ENCODE peak calls at places on chromosomes 2 and 18, in ten cellular contexts. P is heart left ventricle; Z is pancreas; K is naive thymus-derived CD4-positive, alpha-beta T cell; I is sigmoid colon; L is K562; E is OCI-LY7; U is HCT116; W is neural progenitor cell; R is aorta. C is an unnamed sample. For H3K4me1 and H3K36me3, the result is how much of the 10 kb centered on the place peaks cover.

GRCh38 chr2:36399050-36399449 is 43.5 kb downstream of the CRIM1 start:
- DNase-seq in I (no peak), Z (no peak), L (no peak), W (no peak), E (no peak), U (no peak), R (no peak), P (no peak), K (no peak), C (no peak)

GRCh38 chr2:61471905-61472805 is 1.3 kb upstream of the USP34 start:
- DNase-seq in L (peak), K (peak), E (peak), Z (peak), U (no peak), I (no peak), W (peak), R (no peak), P (no peak), C (peak)

GRCh38 chr2:224816816-224817215 is 100.7 kb upstream of the CCDC195 start:
- DNase-seq in U (peak), E (no peak), K (no peak), W (no peak), Z (no peak), I (no peak), P (no peak), R (no peak), L (no peak), C (no peak)

GRCh38 chr2:107001964-107002696 is 116.2 kb upstream of the ST6GAL2 start:
- DNase-seq in W (no peak), L (no peak), Z (no peak), P (no peak), U (no peak), K (no peak), E (no peak), R (no peak), I (no peak), C (no peak)

GRCh38 chr2:12547771-12548170 is 169.0 kb upstream of the TRIB2 start:
- DNase-seq in K (no peak), P (no peak), U (no peak), W (peak), Z (no peak), E (no peak), I (no peak), R (no peak), L (no peak), C (no peak)

GRCh38 chr2:114222331-114222730 is 220.1 kb upstream of the DPP10 start:
- DNase-seq in E (no peak), I (no peak), Z (no peak), U (no peak), K (no peak), L (no peak), P (no peak), W (no peak), R (no peak), C (no peak)

GRCh38 chr2:46985512-46985911 is 69.9 kb upstream of the MCFD2 start:
- DNase-seq in P (no peak), W (no peak), K (no peak), U (no peak), Z (no peak), I (no peak), L (no peak), R (no peak), E (no peak), C (no peak)

GRCh38 chr2:70083344-70084156 is 3.7 kb upstream of the PCBP1 start:
- DNase-seq in I (peak), U (peak), E (peak), Z (no peak), W (no peak), P (no peak), L (peak), R (no peak), K (no peak), C (no peak)

GRCh38 chr2:96092580-96092877 is 23.8 kb downstream of the ADRA2B start:
- DNase-seq in I (peak), U (no peak), L (no peak), K (no peak), Z (no peak), P (peak), E (no peak), R (no peak), W (no peak), C (no peak)

GRCh38 chr18:74153377-74153776 is 5.1 kb downstream of the TIMM21 start:
- DNase-seq in K (no peak), E (no peak), R (no peak), Z (no peak), L (no peak), P (no peak), U (no peak), W (no peak), I (no peak), C (no peak)

GRCh38 chr18:74152270-74152669 is 3.9 kb downstream of the TIMM21 start:
- DNase-seq in R (no peak), L (no peak), U (no peak), K (no peak), I (no peak), E (no peak), P (no peak), Z (no peak), W (no peak), C (no peak)

GRCh38 chr18:74153793-74154192 is 5.5 kb downstream of the TIMM21 start:
- DNase-seq in W (no peak), Z (no peak), L (no peak), U (no peak), P (no peak), K (no peak), E (no peak), R (no peak), I (no peak), C (no peak)

GRCh38 chr18:74155276-74155675 is 7.0 kb downstream of the TIMM21 start:
- DNase-seq in E (no peak), I (no peak), L (no peak), Z (no peak), K (no peak), P (no peak), U (no peak), W (no peak), R (no peak), C (no peak)

GRCh38 chr18:74152906-74153305 is 4.6 kb downstream of the TIMM21 start:
- DNase-seq in R (no peak), W (no peak), L (no peak), Z (no peak), P (no peak), I (no peak), K (no peak), U (no peak), E (no peak), C (no peak)
- H3K4me1 ChIP-seq in R (under half), W (under half), L (under half), Z (under half), P (under half), I (under half), K (under half), U (under half), E (under half), C (under half)

DNA sequence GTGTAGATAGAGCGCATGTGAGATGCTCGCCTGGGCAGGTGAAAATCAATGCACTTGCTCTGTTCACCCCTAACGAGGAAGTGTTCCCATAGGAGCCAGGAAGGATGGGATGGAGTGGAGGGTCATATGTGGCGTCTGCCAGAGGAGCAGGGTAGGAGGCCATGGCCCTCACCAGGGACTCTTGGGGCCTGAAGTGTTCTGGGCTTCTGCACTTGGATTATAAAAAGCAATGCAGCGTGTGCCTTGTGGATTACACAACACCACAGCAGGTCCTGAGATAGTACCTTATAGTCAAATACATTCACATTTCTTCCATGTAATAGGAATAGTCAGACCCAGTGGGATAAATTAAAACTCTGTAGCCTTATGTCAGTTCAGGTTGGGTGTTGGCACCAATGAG is 100.1 kb downstream of the CABLES1 start:
- DNase-seq in P (no peak), L (no peak), K (no peak), W (no peak), I (no peak), U (no peak), E (no peak), R (no peak), Z (no peak), C (no peak)
- H3K36me3 ChIP-seq in P (under half), L (under half), K (under half), W (under half), I (under half), U (under half), E (under half), R (under half), Z (under half), C (under half)

DNA sequence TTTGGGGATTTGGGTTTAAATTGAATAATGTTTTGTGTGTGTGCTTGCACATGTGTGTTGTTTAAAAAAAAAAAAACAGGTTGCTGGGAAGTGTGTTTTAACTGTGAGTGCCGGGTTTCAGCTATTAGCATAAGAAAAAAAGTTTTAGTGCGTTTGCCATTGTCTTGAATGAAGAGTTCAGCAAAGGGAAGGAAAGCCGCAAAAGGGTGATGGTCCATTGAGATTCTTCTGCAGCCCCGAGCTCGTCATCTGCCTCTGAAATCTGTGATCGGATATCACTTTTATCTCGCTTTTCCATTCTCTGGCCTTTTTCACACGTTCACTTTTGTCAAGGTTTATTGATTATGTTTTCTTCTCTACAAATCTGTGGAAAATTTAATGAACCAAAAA is 4.7 kb downstream of the GLI2 start:
- DNase-seq in K (no peak), W (peak), E (no peak), L (no peak), R (no peak), I (no peak), Z (no peak), P (no peak), U (no peak), C (peak)
- H3K27ac ChIP-seq in K (no peak), W (peak), E (no peak), L (no peak), R (no peak), I (no peak), Z (no peak), P (no peak), U (no peak), C (peak)

GRCh38 chr2:237235383-237236095 is 149.8 kb downstream of the COPS8 start:
- DNase-seq in K (no peak), L (no peak), I (peak), P (peak), U (no peak), Z (peak), R (peak), E (no peak), W (no peak), C (peak)

GRCh38 chr2:237232166-237232565 is 146.5 kb downstream of the COPS8 start:
- DNase-seq in U (no peak), Z (no peak), L (no peak), P (no peak), I (no peak), W (no peak), R (no peak), K (no peak), E (no peak), C (no peak)

GRCh38 chr2:237231593-237231992 is 145.9 kb downstream of the COPS8 start:
- DNase-seq in R (no peak), E (no peak), P (no peak), Z (no peak), W (no peak), U (no peak), I (no peak), L (no peak), K (no peak), C (no peak)

GRCh38 chr2:237236188-237236587 is 150.5 kb downstream of the COPS8 start:
- DNase-seq in Z (no peak), I (no peak), K (no peak), P (no peak), U (no peak), L (no peak), W (no peak), E (no peak), R (no peak), C (no peak)

DNA sequence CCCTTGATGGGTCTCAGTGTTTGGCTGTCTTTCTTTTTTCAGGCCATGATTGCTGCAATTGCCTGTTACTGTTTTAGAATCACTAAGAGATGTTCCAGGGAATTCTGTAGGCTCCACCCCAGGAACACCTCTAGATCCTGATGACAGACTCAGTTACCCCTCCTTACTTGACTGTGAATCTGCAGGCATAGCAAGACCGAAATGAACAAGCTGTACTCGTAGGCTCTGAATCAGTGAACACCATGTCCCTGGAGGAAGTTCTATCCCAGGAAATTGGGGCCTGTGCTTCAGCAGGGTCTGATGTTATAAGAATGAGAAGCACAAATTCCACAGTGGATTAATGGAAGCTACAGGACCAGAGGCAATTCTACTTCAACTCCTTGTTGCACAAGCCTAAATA is 148.6 kb downstream of the COPS8 start:
- DNase-seq in U (no peak), I (no peak), E (no peak), K (no peak), W (no peak), Z (no peak), P (peak), L (no peak), R (no peak), C (peak)
- H3K4me1 ChIP-seq in U (under half), I (under half), E (under half), K (under half), W (under half), Z (under half), P (under half), L (under half), R (under half), C (under half)

GRCh38 chr2:111168528-111168929 is 47.8 kb downstream of the BCL2L11 start:
- DNase-seq in K (no peak), I (no peak), U (peak), P (peak), E (peak), R (peak), L (peak), Z (peak), W (no peak), C (no peak)

GRCh38 chr2:111165084-111165483 is 44.4 kb downstream of the BCL2L11 start:
- DNase-seq in I (no peak), R (no peak), L (no peak), W (no peak), E (no peak), Z (no peak), P (peak), K (no peak), U (no peak), C (no peak)

GRCh38 chr2:111164078-111164477 is 43.4 kb downstream of the BCL2L11 start:
- DNase-seq in P (no peak), R (no peak), U (no peak), I (no peak), Z (no peak), K (no peak), W (peak), E (no peak), L (no peak), C (no peak)

GRCh38 chr2:111167238-111168162 is 46.8 kb downstream of the BCL2L11 start:
- DNase-seq in I (no peak), L (no peak), W (no peak), Z (no peak), R (no peak), U (no peak), P (no peak), E (peak), K (no peak), C (no peak)

GRCh38 chr2:111166115-111166514 is 45.4 kb downstream of the BCL2L11 start:
- DNase-seq in K (no peak), P (no peak), I (no peak), W (no peak), L (no peak), U (no peak), R (no peak), Z (no peak), E (no peak), C (no peak)
- H3K36me3 ChIP-seq in K (under half), P (under half), I (under half), W (under half), L (under half), U (under half), R (under half), Z (under half), E (half or more), C (under half)

DNA sequence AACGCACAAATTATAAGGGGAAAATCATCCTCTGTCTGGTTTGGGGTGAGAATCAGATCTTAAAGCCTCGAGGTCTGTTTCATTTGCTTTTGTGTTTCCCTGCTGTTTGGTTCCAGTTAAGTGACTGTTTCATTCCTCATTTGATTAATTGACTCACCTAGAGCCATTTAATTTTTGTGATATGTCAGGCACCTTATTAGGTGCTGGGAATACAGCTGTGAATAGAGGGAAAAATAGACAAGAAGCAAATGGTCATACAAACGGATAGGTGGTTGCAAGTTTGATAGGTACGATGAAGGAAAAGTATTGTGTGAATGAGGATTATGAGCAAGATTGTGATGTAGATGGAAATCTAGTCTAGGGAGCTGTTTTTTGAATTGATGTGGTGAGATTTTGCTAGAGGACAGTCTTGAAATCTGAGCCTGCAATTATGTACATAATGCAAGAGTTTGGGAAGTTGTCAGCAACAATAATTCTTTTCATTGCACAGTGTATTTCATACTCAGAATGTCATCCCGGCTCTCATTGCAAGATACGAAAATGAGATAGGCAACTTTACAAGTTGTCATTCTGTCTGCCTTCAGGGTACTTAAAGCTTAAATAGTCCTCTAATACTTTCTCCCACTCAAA is 2.2 kb downstream of the ACSL3 start:
- DNase-seq in Z (no peak), L (no peak), K (no peak), I (no peak), P (no peak), U (no peak), R (no peak), W (no peak), E (no peak), C (no peak)
- H3K27ac ChIP-seq in Z (no peak), L (no peak), K (no peak), I (no peak), P (no peak), U (no peak), R (no peak), W (no peak), E (no peak), C (no peak)

GRCh38 chr2:209388416-209389037 is 35.3 kb upstream of the MAP2 start:
- DNase-seq in R (no peak), L (no peak), K (no peak), Z (no peak), W (no peak), U (no peak), I (no peak), E (no peak), P (no peak), C (no peak)
- H3K4me1 ChIP-seq in R (under half), L (under half), K (under half), Z (under half), W (under half), U (under half), I (under half), E (under half), P (under half), C (under half)

GRCh38 chr2:141062016-141062415 is 1068.8 kb downstream of the LRP1B start:
- DNase-seq in E (no peak), P (no peak), U (no peak), R (no peak), W (no peak), L (no peak), I (no peak), K (no peak), Z (no peak), C (no peak)

GRCh38 chr2:141063410-141063809 is 1067.4 kb downstream of the LRP1B start:
- DNase-seq in L (no peak), E (no peak), P (no peak), I (no peak), W (peak), R (no peak), Z (no peak), K (no peak), U (no peak), C (no peak)

GRCh38 chr2:141062443-141062842 is 1068.4 kb downstream of the LRP1B start:
- DNase-seq in L (no peak), K (no peak), Z (no peak), U (no peak), R (no peak), E (no peak), W (no peak), P (peak), I (no peak), C (no peak)

GRCh38 chr2:141055526-141055925 is 1075.3 kb downstream of the LRP1B start:
- DNase-seq in U (no peak), K (no peak), E (no peak), L (no peak), R (no peak), W (no peak), P (no peak), Z (no peak), I (no peak), C (no peak)

GRCh38 chr2:141058552-141058951 is 1072.3 kb downstream of the LRP1B start:
- DNase-seq in L (no peak), E (no peak), K (no peak), P (no peak), R (no peak), U (no peak), W (no peak), Z (no peak), I (no peak), C (no peak)
- H3K36me3 ChIP-seq in L (under half), E (under half), K (under half), P (under half), R (under half), U (under half), W (under half), Z (under half), I (under half), C (under half)

C was measured in testis.